ENCODE peak calls at places on chromosomes 7 and 10, in five cellular contexts. K is pancreas, I is brain microvascular endothelial cell, E is Peyer's patch, R is OCI-LY7. T is an unnamed sample. For H3K36me3, the result is how much of the 10 kb centered on the place peaks cover.

GRCh38 chr7:133115596-133115995 is 33.7 kb upstream of the CHCHD3 start:
- DNase-seq in K (no peak), I (no peak), E (no peak), R (no peak), T (no peak)

GRCh38 chr7:480531-481218 is 39.0 kb downstream of the PDGFA start:
- DNase-seq in K (no peak), I (no peak), E (peak), R (no peak), T (no peak)

GRCh38 chr10:102613761-102614160 is 30.5 kb upstream of the TRIM8 start:
- DNase-seq in K (no peak), I (no peak), E (no peak), R (no peak), T (no peak)

GRCh38 chr10:86439544-86439943 is 72.9 kb upstream of the GRID1 start:
- DNase-seq in K (no peak), I (peak), E (no peak), R (no peak), T (no peak)

GRCh38 chr7:20797174-20798080 is 10.7 kb upstream of the SP8 start:
- DNase-seq in K (peak), I (no peak), E (peak), R (no peak), T (no peak)

GRCh38 chr10:11429439-11430052 is 181.9 kb downstream of the USP6NL start:
- DNase-seq in K (no peak), I (no peak), E (no peak), R (no peak), T (no peak)

GRCh38 chr10:27745719-27746363 is at the start of gene MKX:
- DNase-seq in K (peak), I (peak), E (peak), R (no peak), T (peak)

GRCh38 chr10:128210215-128211063 is 84.2 kb upstream of the MKI67 start:
- DNase-seq in K (peak), I (no peak), E (peak), R (no peak), T (peak)

GRCh38 chr7:154912921-154913644 is 89.8 kb downstream of the PAXIP1 start:
- DNase-seq in K (no peak), I (no peak), E (no peak), R (no peak), T (no peak)

GRCh38 chr10:131003455-131003854 is 308.1 kb downstream of the TCERG1L start:
- DNase-seq in K (no peak), I (no peak), E (no peak), R (no peak), T (no peak)

GRCh38 chr7:159022238-159022993 is 122.3 kb downstream of the VIPR2 start:
- DNase-seq in K (no peak), I (peak), E (no peak), R (no peak), T (no peak)

GRCh38 chr7:2829040-2829439 is 15.1 kb downstream of the GNA12 start:
- DNase-seq in K (no peak), I (no peak), E (no peak), R (no peak), T (no peak)
- H3K36me3 ChIP-seq in K (under half), I (under half), E (under half), R (under half), T (under half)

GRCh38 chr7:37047260-37047659 is 323.0 kb upstream of the AOAH start:
- DNase-seq in K (no peak), I (no peak), E (no peak), R (no peak), T (no peak)

GRCh38 chr7:37046680-37047079 is 322.4 kb upstream of the AOAH start:
- DNase-seq in K (no peak), I (no peak), E (no peak), R (no peak), T (no peak)

GRCh38 chr7:37050801-37051200 is 326.5 kb upstream of the AOAH start:
- DNase-seq in K (no peak), I (no peak), E (no peak), R (no peak), T (no peak)

GRCh38 chr7:37045786-37046185 is 321.5 kb upstream of the AOAH start:
- DNase-seq in K (no peak), I (no peak), E (no peak), R (no peak), T (no peak)

DNA sequence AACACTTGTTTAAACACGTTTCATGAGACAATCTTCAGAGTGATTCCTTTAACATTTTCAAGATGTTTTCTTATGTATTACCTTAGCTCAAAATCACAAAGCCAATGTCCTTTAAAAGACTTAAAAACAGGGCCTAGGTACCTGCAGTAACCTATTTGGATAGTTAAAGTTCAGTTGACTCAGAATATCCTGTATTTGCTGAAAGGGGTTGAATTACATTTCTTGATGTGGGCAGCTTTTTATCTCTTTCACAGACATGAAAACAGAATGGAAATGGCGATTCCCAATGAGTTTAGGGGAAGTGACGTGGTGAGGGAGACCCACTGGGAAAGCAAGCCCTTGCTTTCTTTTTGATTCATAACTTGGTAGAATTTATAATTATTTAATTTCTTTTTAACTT is 324.4 kb upstream of the AOAH start:
- DNase-seq in K (no peak), I (no peak), E (no peak), R (no peak), T (no peak)
- H3K27ac ChIP-seq in K (no peak), I (no peak), E (no peak), R (no peak), T (no peak)

GRCh38 chr7:37182011-37182478 is 266.6 kb downstream of the ELMO1 start:
- DNase-seq in K (peak), I (peak), E (peak), R (peak), T (peak)
- H3K4me3 ChIP-seq in K (no peak), I (no peak), E (no peak), R (no peak), T (no peak)

DNA sequence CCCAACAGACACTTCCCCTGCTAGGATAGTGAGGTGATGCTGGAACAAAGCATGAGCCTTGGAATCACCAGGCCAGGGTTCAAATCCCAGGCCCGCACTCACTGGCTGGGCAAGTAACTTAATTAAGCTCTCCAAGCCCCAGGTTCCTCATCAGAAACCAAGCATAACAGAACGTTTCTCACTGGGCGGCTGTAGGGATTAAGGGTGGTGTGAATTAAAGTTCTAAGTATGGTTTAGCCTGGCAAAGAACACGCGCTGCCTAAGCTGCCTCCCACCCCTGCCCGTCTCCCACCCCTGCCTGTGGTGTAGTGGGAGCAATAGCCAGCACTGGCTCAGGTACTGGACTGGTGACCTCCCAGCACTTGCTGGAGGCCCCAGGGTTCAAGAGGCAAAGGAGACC is 5.6 kb downstream of the SLC4A2 start:
- DNase-seq in K (no peak), I (no peak), E (no peak), R (no peak), T (no peak)
- H3K36me3 ChIP-seq in K (under half), I (half or more), E (under half), R (half or more), T (under half)

GRCh38 chr10:56082169-56082568 is 278.9 kb downstream of the ZWINT start:
- DNase-seq in K (no peak), I (no peak), E (no peak), R (no peak), T (no peak)
- H3K27ac ChIP-seq in K (no peak), I (no peak), E (no peak), R (no peak), T (no peak)